ENCODE peak calls at places on chromosome 13, in four cellular contexts. V is lower leg skin, B is astrocyte of the cerebellum, F is cardiac fibroblast. N is an unnamed sample.

GRCh38 chr13:43877788-43878187 is 1.8 kb downstream of the CCDC122 start:
- DNase-seq in V (no peak), B (no peak), F (no peak), N (no peak)

GRCh38 chr13:76886292-76887061 is at the start of gene KCTD12:
- DNase-seq in V (peak; percentile 87), B (peak; percentile 55), F (peak; percentile 94), N (peak; percentile 33)

GRCh38 chr13:22948421-22948820 is 232.4 kb upstream of the SGCG start:
- DNase-seq in V (no peak), B (no peak), F (no peak), N (no peak)

GRCh38 chr13:59780058-59780457 is 383.7 kb downstream of the DIAPH3 start:
- DNase-seq in V (no peak), B (no peak), F (no peak), N (no peak)

GRCh38 chr13:51955281-51955771 is 55.9 kb downstream of the ATP7B start:
- DNase-seq in V (no peak), B (peak; percentile 11), F (no peak), N (no peak)

GRCh38 chr13:99604636-99605035 is 103.4 kb downstream of the TM9SF2 start:
- DNase-seq in V (no peak), B (no peak), F (no peak), N (no peak)

GRCh38 chr13:90770334-90770733 is 577.2 kb upstream of the MIR17HG start:
- DNase-seq in V (no peak), B (no peak), F (no peak), N (no peak)

GRCh38 chr13:114143806-114144605 is 11.6 kb upstream of the RASA3 start:
- DNase-seq in V (no peak), B (no peak), F (no peak), N (no peak)

GRCh38 chr13:77544765-77545316 is 9.3 kb downstream of the SCEL start:
- DNase-seq in V (no peak), B (no peak), F (no peak), N (no peak)

GRCh38 chr13:29845440-29846056 is 4.9 kb downstream of the UBL3 start:
- DNase-seq in V (no peak), B (no peak), F (peak; percentile 54), N (no peak)
- TF ChIP-seq CTCF in V (no peak), B (peak; percentile 7), F (peak; percentile 14), N (peak; percentile 25)

GRCh38 chr13:95626768-95627167 is 17.7 kb downstream of the DZIP1 start:
- DNase-seq in V (no peak), B (no peak), F (no peak), N (no peak)
- H3K4me3 ChIP-seq in V (no peak overlapping the region), B (no peak overlapping the region), F (no peak overlapping the region), N (no peak overlapping the region)

DNA sequence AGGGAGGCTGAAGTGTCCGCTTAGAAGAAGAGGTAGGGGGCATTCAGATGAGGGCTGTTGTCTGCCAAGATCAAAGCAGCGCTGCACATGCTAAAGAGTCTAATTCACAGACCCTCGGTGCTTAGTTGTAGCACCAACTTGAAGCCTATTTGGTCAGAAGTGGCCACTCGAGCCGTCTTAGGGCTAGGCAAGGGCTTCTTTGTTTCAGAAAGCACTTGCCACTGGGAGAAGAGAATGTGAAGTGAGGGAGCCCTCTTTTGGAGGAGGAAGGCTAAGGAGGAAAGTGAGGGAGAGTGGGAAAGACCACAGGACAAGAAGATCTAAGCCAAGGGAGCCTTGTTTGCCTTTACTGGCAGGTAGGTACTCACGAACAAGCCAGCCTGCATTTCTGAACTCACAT is 313.4 kb upstream of the TMTC4 start:
- DNase-seq in V (no peak), B (no peak), F (no peak), N (no peak)
- TF ChIP-seq CTCF in V (no peak), B (peak; percentile 68), F (no peak), N (peak; percentile 51)

GRCh38 chr13:98563071-98563470 is 13.8 kb downstream of the STK24 start:
- DNase-seq in V (no peak), B (no peak), F (no peak), N (no peak)
- H3K4me3 ChIP-seq in V (no peak overlapping the region), B (no peak overlapping the region), F (no peak overlapping the region), N (no peak overlapping the region)

GRCh38 chr13:41271456-41272285 is 8.3 kb upstream of the MTRF1 start:
- DNase-seq in V (no peak), B (no peak), F (no peak), N (no peak)

GRCh38 chr13:41276824-41277223 is 13.4 kb upstream of the MTRF1 start:
- DNase-seq in V (no peak), B (no peak), F (no peak), N (no peak)

GRCh38 chr13:41273806-41274441 is 10.5 kb upstream of the MTRF1 start:
- DNase-seq in V (no peak), B (no peak), F (no peak), N (no peak)

GRCh38 chr13:41274881-41275280 is 11.5 kb upstream of the MTRF1 start:
- DNase-seq in V (no peak), B (no peak), F (no peak), N (no peak)
- TF ChIP-seq CTCF in V (no peak), B (no peak), F (no peak), N (no peak)

DNA sequence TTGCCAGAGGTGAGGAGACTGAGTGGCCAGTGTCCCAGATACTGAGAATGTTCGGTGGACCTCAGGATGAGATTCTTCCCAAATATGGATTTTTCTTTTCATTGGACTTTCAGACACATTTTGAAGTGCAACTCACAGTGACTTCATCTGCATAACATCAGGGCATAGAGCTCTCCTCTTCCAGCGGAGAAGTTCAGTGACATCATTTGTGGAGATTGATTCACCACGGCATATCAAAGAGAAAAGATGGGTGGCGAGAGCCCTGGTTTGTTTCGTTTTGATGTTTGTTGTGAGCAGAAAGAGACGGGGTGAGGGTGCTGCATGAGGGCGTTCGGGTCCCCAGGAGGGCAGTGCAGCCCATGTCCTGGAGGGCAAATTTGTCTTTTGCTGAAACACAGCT is 120.2 kb upstream of the GPR12 start:
- DNase-seq in V (no peak), B (no peak), F (no peak), N (no peak)
- H3K4me3 ChIP-seq in V (no peak overlapping the region), B (no peak overlapping the region), F (no peak overlapping the region), N (no peak overlapping the region)

GRCh38 chr13:106036870-106037269 is 498.6 kb downstream of the EFNB2 start:
- DNase-seq in V (no peak), B (no peak), F (no peak), N (no peak)

GRCh38 chr13:106034201-106034600 is 501.3 kb downstream of the EFNB2 start:
- DNase-seq in V (peak; percentile 20), B (peak; percentile 37), F (peak; percentile 39), N (no peak)

GRCh38 chr13:106029901-106030300 is 505.6 kb downstream of the EFNB2 start:
- DNase-seq in V (no peak), B (no peak), F (no peak), N (no peak)

GRCh38 chr13:106028916-106029315 is 506.5 kb downstream of the EFNB2 start:
- DNase-seq in V (no peak), B (peak; percentile 20), F (no peak), N (no peak)

DNA sequence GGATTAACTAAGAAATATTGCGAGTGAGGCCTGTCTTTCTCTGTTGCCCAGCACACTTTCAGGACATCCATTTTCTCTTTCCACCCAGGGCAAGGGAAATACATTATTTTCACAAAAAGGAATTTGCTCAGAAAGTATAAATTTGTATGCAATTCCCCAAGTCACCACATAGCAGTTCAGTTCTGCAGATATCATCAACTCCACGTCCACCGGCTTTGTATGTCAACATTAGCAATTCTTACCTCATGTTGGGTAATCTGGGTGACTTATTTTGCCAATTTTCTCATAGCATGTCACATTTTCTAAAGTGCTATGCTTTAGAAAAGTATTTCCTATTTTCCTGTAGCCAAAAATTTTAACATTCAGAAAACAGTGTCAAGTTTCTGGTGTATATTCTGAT is 501.8 kb downstream of the EFNB2 start:
- DNase-seq in V (no peak), B (peak; percentile 20), F (peak; percentile 81), N (no peak)
- TF ChIP-seq CTCF in V (no peak), B (peak; percentile 45), F (peak; percentile 48), N (peak; percentile 31)

DNA sequence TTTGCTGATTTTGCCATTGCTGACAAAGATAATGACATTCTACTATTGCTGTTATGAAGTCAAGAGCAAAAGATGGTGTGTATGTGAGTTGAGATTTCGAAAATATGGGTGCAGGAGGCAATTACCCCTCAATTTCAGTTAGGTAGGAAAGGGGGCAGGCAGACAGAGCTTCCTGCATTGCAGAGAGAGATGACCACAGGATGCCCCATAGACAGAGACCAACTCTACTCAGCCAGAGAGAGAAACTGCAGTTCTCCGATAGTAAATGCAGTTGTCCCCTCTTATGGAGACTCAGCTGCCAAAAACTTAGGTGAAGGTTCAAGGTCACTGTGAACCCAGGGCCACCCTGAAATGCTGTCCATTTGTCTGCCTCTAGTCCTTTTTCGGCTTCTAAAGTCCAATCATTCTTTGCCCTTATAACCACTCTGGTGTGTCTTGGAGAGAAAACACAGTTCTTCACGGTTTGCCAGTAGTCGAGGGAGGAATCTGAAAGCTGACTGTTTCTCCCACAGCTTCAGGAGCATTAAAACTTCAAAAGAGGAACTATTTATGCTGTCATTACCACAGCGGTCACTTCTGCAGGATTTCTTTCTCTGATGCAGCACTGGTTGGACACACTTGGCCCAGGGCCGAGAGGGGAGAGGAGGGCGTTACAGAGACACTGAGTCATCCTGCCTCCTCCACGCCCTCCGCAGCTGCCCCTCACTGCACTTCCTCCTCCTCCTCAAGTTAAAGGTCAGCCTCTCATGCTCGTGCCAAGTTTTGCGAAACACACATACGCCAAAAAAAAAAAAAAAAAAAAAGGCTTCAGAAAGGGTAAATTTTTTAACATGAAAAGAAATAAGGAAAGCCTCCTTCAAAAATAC is 264.3 kb downstream of the FOXO1 start:
- DNase-seq in V (peak; percentile 95), B (peak; percentile 91), F (peak; percentile 99), N (peak; percentile 80)
- H3K4me3 ChIP-seq in V (no peak overlapping the region), B (no peak overlapping the region), F (no peak overlapping the region), N (peak overlapping the region; percentile 13)

GRCh38 chr13:57557979-57558529 is 73.5 kb upstream of the PCDH17 start:
- DNase-seq in V (no peak), B (no peak), F (no peak), N (no peak)
- TF ChIP-seq CTCF in V (no peak), B (peak; percentile 14), F (no peak), N (peak; percentile 50)

GRCh38 chr13:36918246-36919060 is 1.6 kb downstream of the SMAD9 start:
- DNase-seq in V (no peak), B (peak; percentile 19), F (peak; percentile 29), N (peak; percentile 24)

GRCh38 chr13:36921902-36922301 is 1.9 kb upstream of the SMAD9 start:
- DNase-seq in V (no peak), B (no peak), F (no peak), N (no peak)

GRCh38 chr13:36920612-36921185 is 661 bp upstream of the SMAD9 start:
- DNase-seq in V (no peak), B (no peak), F (no peak), N (no peak)

GRCh38 chr13:36919206-36919832 is 719 bp downstream of the SMAD9 start:
- DNase-seq in V (no peak), B (peak; percentile 3), F (peak; percentile 39), N (peak; percentile 12)

GRCh38 chr13:36919833-36920611 is at the start of gene SMAD9:
- DNase-seq in V (peak; percentile 46), B (peak; percentile 26), F (peak; percentile 79), N (peak; percentile 25)
- H3K4me3 ChIP-seq in V (peak within 1 kb of the TSS; percentile 35), B (peak within 1 kb of the TSS; percentile 65), F (peak within 1 kb of the TSS; percentile 69), N (peak within 1 kb of the TSS; percentile 72)

N was measured in retinal pigment epithelial cell.